ENCODE peak calls at places on chromosomes 12 and 14, in six cellular contexts. U is Panc1, D is GM23338, A is gastrocnemius medialis, Z is heart left ventricle, I is upper lobe of right lung. W is an unnamed sample.

GRCh38 chr14:23245282-23245681 is 7.5 kb downstream of the RNF212B start:
- ATAC-seq in U (no peak), I (no peak), Z (no peak), A (no peak), D (no peak), W (no peak)

GRCh38 chr12:65497645-65498044 is 219.2 kb downstream of the MSRB3 start:
- ATAC-seq in I (peak), U (no peak), A (no peak), Z (no peak), D (no peak), W (peak)

GRCh38 chr14:96493178-96493577 is 9.0 kb upstream of the PAPOLA start:
- ATAC-seq in A (no peak), D (no peak), Z (no peak), U (no peak), I (no peak), W (no peak)

GRCh38 chr14:104322531-104323466 is 184.4 kb downstream of the KIF26A start:
- ATAC-seq in U (no peak), Z (no peak), I (no peak), A (no peak), D (no peak), W (no peak)

GRCh38 chr12:12017135-12017581 is 53.6 kb upstream of the BCL2L14 start:
- ATAC-seq in I (no peak), U (no peak), D (peak), Z (peak), A (no peak), W (no peak)

GRCh38 chr12:100251917-100252316 is 15.0 kb downstream of the DEPDC4 start:
- ATAC-seq in A (no peak), I (peak), D (no peak), U (no peak), Z (no peak), W (no peak)

GRCh38 chr14:75234173-75234855 is 44.3 kb upstream of the FOS start:
- ATAC-seq in A (no peak), Z (no peak), I (peak), D (no peak), U (no peak), W (peak)

GRCh38 chr12:3132636-3133409 is 55.6 kb downstream of the TSPAN9 start:
- ATAC-seq in I (peak), A (no peak), D (peak), U (no peak), Z (peak), W (no peak)

GRCh38 chr12:130487636-130488035 is 149.9 kb downstream of the PIWIL1 start:
- ATAC-seq in Z (no peak), I (no peak), A (no peak), U (no peak), D (no peak), W (no peak)

GRCh38 chr12:105982022-105982421 is 156.7 kb downstream of the NUAK1 start:
- ATAC-seq in Z (peak), U (no peak), D (no peak), A (peak), I (peak), W (no peak)

GRCh38 chr12:29546000-29546399 is 48.5 kb upstream of the OVCH1 start:
- ATAC-seq in I (no peak), Z (peak), A (peak), U (no peak), D (peak), W (no peak)

GRCh38 chr12:68121143-68121542 is 38.4 kb downstream of the IFNG start:
- ATAC-seq in A (no peak), Z (no peak), D (no peak), I (no peak), U (no peak), W (no peak)

GRCh38 chr12:93163260-93164036 is 214.3 kb upstream of the NUDT4 start:
- ATAC-seq in Z (no peak), A (no peak), U (no peak), I (no peak), D (no peak), W (peak)

GRCh38 chr12:6963016-6963731 is 7.3 kb downstream of the PHB2 start:
- ATAC-seq in D (peak), A (no peak), U (no peak), Z (no peak), I (peak), W (no peak)

GRCh38 chr12:39824505-39825198 is 205.0 kb upstream of the ABCD2 start:
- ATAC-seq in U (no peak), D (peak), Z (no peak), I (peak), A (no peak), W (peak)

GRCh38 chr14:21078287-21078686 is 8.2 kb downstream of the ARHGEF40 start:
- ATAC-seq in U (no peak), A (no peak), D (no peak), I (no peak), Z (no peak), W (no peak)

GRCh38 chr14:65349100-65349499 is 63.4 kb upstream of the FUT8 start:
- ATAC-seq in I (peak), D (no peak), Z (no peak), A (peak), U (no peak), W (no peak)

GRCh38 chr14:34363733-34364134 is 98.3 kb downstream of the SPTSSA start:
- ATAC-seq in A (no peak), Z (no peak), I (peak), D (no peak), U (no peak), W (no peak)

GRCh38 chr14:105201928-105202513 is 20.9 kb upstream of the NUDT14 start:
- ATAC-seq in D (peak), A (no peak), I (peak), U (no peak), Z (no peak), W (no peak)

GRCh38 chr12:82931349-82932116 is 244.8 kb downstream of the TMTC2 start:
- ATAC-seq in Z (no peak), A (no peak), D (no peak), U (no peak), I (no peak), W (no peak)

GRCh38 chr14:101781240-101782061 is 19.9 kb downstream of the PPP2R5C start:
- ATAC-seq in U (peak), Z (no peak), I (peak), D (peak), A (no peak), W (peak)

GRCh38 chr14:101783260-101784016 is 21.9 kb downstream of the PPP2R5C start:
- ATAC-seq in I (no peak), A (no peak), D (no peak), Z (no peak), U (no peak), W (no peak)

GRCh38 chr14:101784631-101785030 is 23.1 kb downstream of the PPP2R5C start:
- ATAC-seq in D (no peak), U (no peak), I (no peak), A (no peak), Z (no peak), W (no peak)

GRCh38 chr14:101780390-101780789 is 18.9 kb downstream of the PPP2R5C start:
- ATAC-seq in I (peak), A (no peak), Z (no peak), D (peak), U (no peak), W (no peak)

DNA sequence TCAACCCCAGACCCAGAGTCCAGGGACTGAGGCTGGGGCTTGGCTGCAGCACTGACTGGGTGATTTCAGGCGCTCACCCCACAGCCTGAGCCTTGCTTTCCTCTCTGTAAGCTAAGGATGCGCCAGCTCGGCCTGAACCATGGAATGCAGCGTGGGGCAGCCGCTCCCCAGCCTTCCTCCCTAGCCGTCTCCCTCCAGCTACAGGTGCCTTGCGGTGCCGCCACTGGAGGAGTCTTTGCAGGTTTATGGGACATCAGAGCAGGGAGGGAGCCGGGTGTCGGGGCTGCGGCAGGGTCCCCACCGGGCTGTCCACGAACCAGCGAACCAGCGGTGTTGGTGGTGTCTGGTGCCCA is 19.4 kb downstream of the PPP2R5C start:
- ATAC-seq in D (peak), U (peak), A (no peak), I (peak), Z (no peak), W (peak)
- H3K27ac ChIP-seq in D (no peak), U (no peak), A (no peak), I (peak), Z (no peak), W (no peak)

DNA sequence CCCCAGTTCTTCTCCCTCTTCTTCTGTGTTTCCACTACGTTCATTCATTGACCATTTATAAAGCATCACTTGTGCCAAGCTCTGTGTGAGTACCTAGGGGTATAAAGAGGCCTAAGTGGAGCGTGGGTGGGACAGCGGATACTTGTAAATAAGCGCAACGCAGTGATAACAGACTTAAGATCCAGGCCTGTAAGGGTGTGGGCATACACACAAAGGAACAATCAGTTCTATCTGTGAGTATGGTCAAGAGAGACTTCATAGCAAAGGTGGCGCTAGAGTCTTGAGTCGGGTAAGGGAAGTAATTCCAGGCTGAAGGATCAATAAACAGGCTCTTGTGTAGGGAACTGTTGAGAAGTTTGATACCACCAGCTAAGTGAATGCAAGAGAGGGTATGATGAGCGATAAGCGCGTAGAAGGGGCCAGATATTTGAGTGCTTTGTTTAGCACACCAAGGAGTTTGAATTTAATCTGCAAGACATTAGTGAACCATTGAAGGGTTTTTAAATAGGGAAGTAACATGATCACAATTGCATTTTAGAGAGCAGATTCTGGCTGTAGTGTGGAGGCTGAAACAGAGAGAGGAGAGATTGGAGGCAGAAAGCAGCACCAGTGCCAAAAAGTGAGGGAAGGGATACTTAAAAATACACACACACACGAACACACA is 1.0 kb upstream of the GXYLT1 start:
- ATAC-seq in U (peak), Z (no peak), D (peak), A (no peak), I (no peak), W (no peak)
- TF ChIP-seq CTCF in U (peak), Z (no peak), D (peak), A (no peak), I (no peak), W (no peak)

DNA sequence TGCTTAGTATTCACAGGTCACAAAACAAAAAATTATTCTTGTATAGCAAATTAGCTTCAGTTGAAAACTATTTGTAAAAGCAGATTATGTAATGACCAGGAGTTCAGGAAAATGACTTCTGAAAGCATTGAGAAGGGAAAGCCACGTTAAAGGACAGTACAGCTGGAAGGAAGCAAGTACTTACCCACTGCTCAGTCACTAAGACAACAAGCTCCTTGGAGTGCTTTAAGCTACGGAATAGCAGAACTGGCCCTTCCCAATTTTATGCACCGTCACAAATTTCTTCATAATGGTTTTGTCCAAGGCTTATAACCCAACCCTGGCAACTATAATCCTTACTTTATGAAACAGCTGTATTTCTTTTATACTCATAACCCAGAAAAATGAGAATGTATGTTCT is 13.0 kb upstream of the SNAPC1 start:
- ATAC-seq in Z (no peak), A (peak), U (no peak), I (peak), D (peak), W (no peak)
- H3K27ac ChIP-seq in Z (peak), A (peak), U (no peak), I (no peak), D (no peak), W (no peak)

DNA sequence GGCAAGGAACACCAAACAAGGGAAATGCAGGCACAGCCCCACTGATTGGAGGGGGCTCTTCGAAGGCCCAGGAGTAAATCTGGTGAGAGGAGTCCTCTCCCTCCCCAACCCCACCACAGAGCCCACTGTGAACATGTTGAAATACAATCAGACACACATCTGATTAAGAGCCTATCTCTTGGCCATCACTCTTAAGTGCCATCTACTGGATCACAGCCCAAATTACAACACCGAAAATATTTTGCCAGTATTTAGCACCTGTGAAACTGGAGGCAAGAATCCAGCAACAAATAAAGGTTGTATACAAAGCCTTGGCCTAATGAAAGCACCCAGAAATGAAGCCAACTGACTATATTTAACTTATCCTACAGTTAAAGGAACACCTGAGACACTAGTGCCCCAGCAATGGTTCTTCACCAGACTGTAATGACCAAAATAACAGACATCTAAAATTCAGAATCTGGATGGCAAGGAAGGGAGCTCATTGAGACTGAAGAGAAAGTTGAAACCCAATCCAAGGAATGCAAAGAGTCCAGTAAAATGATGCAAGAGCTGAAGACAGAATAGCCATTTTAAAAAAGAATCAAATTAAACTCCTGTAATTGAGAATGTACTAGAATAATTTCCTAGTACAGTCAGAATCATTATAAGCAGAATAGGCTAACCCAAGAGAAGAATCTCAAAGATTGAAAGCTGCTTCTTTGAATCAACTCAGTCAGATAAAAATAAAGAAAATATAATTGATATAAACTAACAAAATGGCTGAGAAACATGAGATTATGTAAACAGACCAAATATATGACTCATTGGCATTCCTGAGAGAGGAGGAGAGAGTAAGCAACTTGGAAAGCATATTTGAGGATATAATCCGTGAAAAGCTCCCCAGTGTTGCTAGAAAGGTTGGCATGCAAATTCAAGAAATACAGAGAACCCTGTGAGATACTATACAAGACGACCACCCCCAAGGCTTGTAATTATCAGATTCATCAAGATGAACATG is 1117.0 kb downstream of the FLRT2 start:
- ATAC-seq in U (no peak), A (no peak), D (no peak), Z (no peak), I (no peak), W (no peak)
- TF ChIP-seq CTCF in U (peak), A (no peak), D (peak), Z (no peak), I (no peak), W (no peak)

DNA sequence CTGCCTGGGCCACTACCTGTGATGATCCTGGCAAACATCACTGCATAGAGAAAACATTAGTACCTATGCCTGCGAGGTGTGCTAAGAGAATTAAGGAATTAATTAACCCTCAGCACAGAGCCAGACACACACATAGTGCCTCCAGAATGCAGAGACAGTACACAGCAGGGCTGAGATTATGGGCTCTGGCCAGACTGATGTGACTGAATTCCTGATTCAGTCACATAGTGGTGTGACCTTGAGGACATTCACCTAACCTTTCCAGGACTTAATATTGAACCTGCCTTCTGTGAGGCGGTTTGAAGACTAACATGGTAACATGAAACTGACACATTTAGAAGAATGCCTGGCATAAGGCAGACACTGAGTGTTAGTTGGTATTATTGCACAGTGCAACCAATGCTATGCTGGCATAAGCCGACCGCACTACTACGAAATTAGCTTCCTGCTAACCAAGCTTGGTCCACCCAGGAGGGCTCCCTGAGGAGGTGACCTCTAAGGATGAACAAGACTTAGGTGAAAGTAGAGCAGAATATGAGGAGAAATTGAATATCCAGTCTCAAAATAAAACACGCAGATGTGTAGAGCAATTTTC is 32.0 kb upstream of the SELPLG start:
- ATAC-seq in Z (peak), A (peak), D (no peak), I (no peak), U (peak), W (no peak)
- H3K27ac ChIP-seq in Z (peak), A (peak), D (peak), I (peak), U (peak), W (peak)

DNA sequence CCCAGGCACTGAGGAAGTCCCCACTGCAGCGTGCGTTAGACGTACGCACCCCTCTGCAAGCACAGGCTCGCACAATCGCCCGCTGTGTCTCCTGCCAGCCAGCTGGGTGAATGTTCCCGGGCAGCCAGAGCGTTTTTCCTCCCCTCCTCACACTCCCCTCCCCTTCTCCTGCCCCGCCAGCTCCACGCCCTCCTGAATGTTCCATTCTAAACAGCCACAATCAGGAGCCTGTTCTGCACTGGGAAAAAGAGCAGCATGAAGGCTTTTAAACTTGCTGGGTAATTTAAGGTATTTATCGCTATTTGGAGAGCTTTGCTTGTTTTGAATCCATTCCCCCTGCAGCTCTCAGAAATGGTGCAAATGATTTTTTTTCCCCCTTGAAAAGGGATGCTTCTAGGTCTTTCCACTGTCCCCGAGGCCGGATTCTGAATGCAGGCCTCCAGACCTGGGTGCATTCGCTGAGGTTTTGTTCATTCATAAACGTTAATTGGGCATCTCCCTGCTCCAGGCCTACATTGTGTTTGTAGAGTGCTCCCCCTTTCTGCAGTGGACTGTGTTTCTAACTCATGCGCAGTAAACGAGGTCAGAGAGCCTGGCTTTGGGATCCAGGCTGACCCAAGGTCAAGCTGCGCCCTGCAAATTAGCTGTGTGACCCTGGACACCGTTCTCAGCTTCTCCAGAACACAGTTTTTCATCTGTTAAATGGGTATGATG is 212.5 kb downstream of the CHST11 start:
- ATAC-seq in D (peak), U (no peak), I (peak), Z (peak), A (no peak), W (peak)
- TF ChIP-seq CTCF in D (peak), U (peak), I (no peak), Z (peak), A (no peak), W (no peak)

GRCh38 chr14:24362241-24362960 is 5.6 kb upstream of the NFATC4 start:
- ATAC-seq in A (no peak), I (no peak), Z (no peak), U (no peak), D (no peak), W (no peak)
- H3K27ac ChIP-seq in A (no peak), I (no peak), Z (no peak), U (no peak), D (no peak), W (no peak)

GRCh38 chr12:89856431-89856830 is 147.8 kb upstream of the ATP2B1 start:
- ATAC-seq in Z (no peak), U (no peak), A (no peak), D (no peak), I (peak), W (no peak)
- TF ChIP-seq CTCF in Z (no peak), U (no peak), A (no peak), D (no peak), I (no peak), W (no peak)